ENCODE peak calls at places on chromosomes 6 and 20, in five cellular contexts. I, J, P, M and G are unnamed samples.
A peak's percentile ranks its signal among the peaks of the same experiment; 100 is the strongest.

GRCh38 chr6:168188310-168188973 is 109.4 kb upstream of the FRMD1 start:
- DNase-seq in I (no peak), M (no peak), P (no peak), J (no peak), G (no peak)

GRCh38 chr20:57013741-57014140 is 252.7 kb downstream of the BMP7 start:
- DNase-seq in P (no peak), M (peak; percentile 27), J (no peak), I (no peak), G (peak; percentile 73)

GRCh38 chr6:107658920-107659879 is 164.9 kb downstream of the SCML4 start:
- DNase-seq in J (no peak), I (no peak), P (no peak), M (no peak), G (no peak)

GRCh38 chr20:32249030-32249738 is 28.3 kb upstream of the KIF3B start:
- DNase-seq in J (no peak), P (peak; percentile 71), I (no peak), M (no peak), G (no peak)

GRCh38 chr6:156269751-156270369 is 507.3 kb upstream of the ARID1B start:
- DNase-seq in I (no peak), M (no peak), J (no peak), P (peak; percentile 30), G (no peak)

GRCh38 chr6:169930799-169931198 is 179.4 kb downstream of the ERMARD start:
- DNase-seq in J (no peak), I (no peak), M (no peak), P (peak; percentile 31), G (no peak)

GRCh38 chr6:46541556-46541955 is 50.3 kb upstream of the RCAN2 start:
- DNase-seq in P (no peak), M (no peak), I (no peak), J (no peak), G (no peak)

GRCh38 chr6:41469951-41470340 is 76.2 kb upstream of the FOXP4 start:
- DNase-seq in P (peak; percentile 29), M (no peak), I (no peak), J (no peak), G (peak; percentile 50)

GRCh38 chr6:56660374-56660730 is 17.7 kb upstream of the DST start:
- DNase-seq in M (no peak), P (no peak), J (no peak), I (no peak), G (no peak)

GRCh38 chr20:62141397-62142251 is 1.6 kb downstream of the PSMA7 start:
- DNase-seq in P (peak; percentile 78), J (no peak), M (no peak), I (no peak), G (peak; percentile 34)

GRCh38 chr20:54510546-54511129 is 35.2 kb downstream of the DOK5 start:
- DNase-seq in M (no peak), J (no peak), P (no peak), I (no peak), G (peak; percentile 42)

GRCh38 chr20:61844621-61845020 is 221.1 kb downstream of the TAF4 start:
- DNase-seq in I (no peak), M (no peak), J (no peak), P (no peak), G (no peak)

GRCh38 chr20:6040958-6041807 is 12.7 kb downstream of the LRRN4 start:
- DNase-seq in J (no peak), I (no peak), M (no peak), P (no peak), G (no peak)

GRCh38 chr6:42158631-42159030 is 14.5 kb upstream of the GUCA1A start:
- DNase-seq in P (no peak), J (no peak), I (no peak), M (no peak), G (no peak)

GRCh38 chr6:99868074-99868702 is 125.8 kb downstream of the MCHR2 start:
- DNase-seq in P (peak; percentile 69), M (peak; percentile 92), I (peak; percentile 74), J (peak; percentile 33), G (peak; percentile 78)

GRCh38 chr6:130927305-130927704 is 100.1 kb downstream of the SMLR1 start:
- DNase-seq in M (no peak), J (no peak), I (peak; percentile 31), P (no peak), G (no peak)

GRCh38 chr6:138000955-138001354 is 106.3 kb downstream of the PERP start:
- DNase-seq in P (no peak), M (no peak), J (no peak), I (no peak), G (no peak)

GRCh38 chr6:123898669-123899068 is 95.0 kb downstream of the NKAIN2 start:
- DNase-seq in J (no peak), P (no peak), M (no peak), I (no peak), G (no peak)

GRCh38 chr6:114068119-114068518 is 97.2 kb upstream of the HDAC2 start:
- DNase-seq in M (no peak), P (no peak), I (no peak), J (no peak), G (peak; percentile 49)

GRCh38 chr6:37483917-37484785 is 15.5 kb downstream of the CCDC167 start:
- DNase-seq in I (peak; percentile 51), J (no peak), M (peak; percentile 72), P (peak; percentile 77), G (peak; percentile 74)

GRCh38 chr20:19787366-19787765 is 29.3 kb downstream of the RIN2 start:
- DNase-seq in M (no peak), P (no peak), J (no peak), I (no peak), G (no peak)

GRCh38 chr6:159762681-159763293 is 942 bp downstream of the ACAT2 start:
- DNase-seq in J (no peak), I (peak; percentile 28), M (peak; percentile 62), P (peak; percentile 32), G (no peak)

GRCh38 chr20:16349518-16350295 is 223.5 kb downstream of the KIF16B start:
- DNase-seq in M (no peak), I (no peak), J (no peak), P (no peak), G (no peak)

GRCh38 chr20:16350465-16350864 is 222.8 kb downstream of the KIF16B start:
- DNase-seq in P (no peak), J (peak; percentile 10), M (no peak), I (no peak), G (peak; percentile 11)

GRCh38 chr20:16352751-16353150 is 220.5 kb downstream of the KIF16B start:
- DNase-seq in P (no peak), M (no peak), I (no peak), J (no peak), G (no peak)

GRCh38 chr20:16351415-16351814 is 221.8 kb downstream of the KIF16B start:
- DNase-seq in P (no peak), M (no peak), I (no peak), J (no peak), G (no peak)

GRCh38 chr20:16352321-16352720 is 220.9 kb downstream of the KIF16B start:
- DNase-seq in M (no peak), J (no peak), P (no peak), I (no peak), G (no peak)
- TF ChIP-seq CTCF in M (no peak), J (no peak), P (no peak), I (no peak), G (no peak)

GRCh38 chr6:26653007-26653406 is 6.5 kb downstream of the ZNF322 start:
- DNase-seq in I (no peak), M (no peak), P (no peak), J (no peak), G (no peak)
- H3K9me3 ChIP-seq in I (no peaks in the 10 kb centered on the region), M (no peaks in the 10 kb centered on the region), P (peaks cover 7% of the 10 kb centered on the region), J (peaks cover 74% of the 10 kb centered on the region), G (no peaks in the 10 kb centered on the region)

GRCh38 chr6:34684364-34684763 is 12.2 kb downstream of the ILRUN start:
- DNase-seq in I (no peak), M (no peak), J (no peak), P (no peak), G (no peak)
- TF ChIP-seq CTCF in I (no peak), M (no peak), J (no peak), P (no peak), G (no peak)

DNA sequence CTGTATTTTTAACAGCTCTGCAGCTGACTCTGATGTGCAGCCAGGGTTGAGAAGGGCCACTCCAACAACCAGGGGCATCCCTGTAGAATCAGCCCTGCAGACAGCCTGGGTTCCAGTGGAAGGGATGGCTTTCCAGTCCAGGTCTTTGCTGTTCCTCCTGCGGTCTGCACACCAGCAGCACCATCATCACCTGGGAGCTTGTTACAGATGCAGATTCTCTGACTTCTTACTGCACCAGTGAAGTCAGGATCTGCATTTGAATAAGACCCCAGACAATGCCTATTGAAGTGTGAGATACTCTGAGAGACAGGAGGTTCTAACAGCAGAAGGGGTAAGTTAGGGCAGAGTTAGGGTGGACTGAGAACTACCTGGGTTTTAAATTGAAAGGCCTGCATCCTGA is 151.3 kb downstream of the F13A1 start:
- DNase-seq in I (no peak), P (no peak), M (no peak), J (no peak), G (no peak)
- H3K9me3 ChIP-seq in I (no peaks in the 10 kb centered on the region), P (no peaks in the 10 kb centered on the region), M (no peaks in the 10 kb centered on the region), J (no peaks in the 10 kb centered on the region), G (no peaks in the 10 kb centered on the region)

DNA sequence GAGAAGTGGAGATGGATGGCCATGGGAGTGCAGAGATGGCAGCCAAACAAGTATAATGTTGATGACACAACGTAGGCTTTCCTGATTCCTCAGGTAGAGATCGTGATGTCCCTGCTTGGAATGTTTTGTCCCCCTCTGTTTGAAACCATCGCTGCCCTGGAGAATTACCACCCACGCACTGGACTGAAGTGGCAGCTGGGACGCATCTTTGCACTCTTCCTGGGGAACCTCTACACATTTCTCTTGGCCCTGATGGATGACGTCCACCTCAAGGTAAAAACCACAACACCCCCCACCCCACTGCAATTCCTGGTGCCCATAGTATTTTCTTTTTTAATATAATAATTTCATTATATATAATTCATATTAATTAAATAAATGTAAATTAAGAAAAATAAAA is 42.1 kb upstream of the NOP56 start:
- DNase-seq in M (no peak), J (no peak), P (no peak), I (no peak), G (no peak)
- TF ChIP-seq CTCF in M (no peak), J (no peak), P (no peak), I (no peak), G (no peak)

DNA sequence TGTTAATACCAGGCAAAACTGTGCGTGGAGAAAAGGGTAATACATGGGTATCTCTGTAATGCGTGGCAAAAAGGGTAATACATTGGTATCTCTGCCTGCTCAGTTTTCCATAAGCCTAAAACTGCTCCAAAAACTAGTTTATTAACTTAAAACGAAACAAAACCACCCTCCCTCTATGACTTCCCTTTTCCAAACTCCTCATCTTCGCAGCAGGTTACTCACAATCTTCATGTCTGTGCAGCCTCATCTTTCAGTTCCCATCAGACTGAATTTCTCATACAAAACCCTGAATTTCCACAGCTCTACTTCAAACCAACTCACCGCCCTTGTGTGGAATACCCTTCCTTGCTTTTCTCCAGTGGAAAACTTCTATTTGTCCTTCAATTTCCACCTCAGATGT is 199.4 kb downstream of the PHACTR1 start:
- DNase-seq in I (no peak), P (no peak), J (no peak), M (no peak), G (no peak)
- H3K9me3 ChIP-seq in I (no peaks in the 10 kb centered on the region), P (no peaks in the 10 kb centered on the region), J (no peaks in the 10 kb centered on the region), M (no peaks in the 10 kb centered on the region), G (no peaks in the 10 kb centered on the region)